ENCODE peak calls at places on chromosome 1, in four cellular contexts. One of them, this sample, is unnamed. For H3K9me3, the result is how much of the 10 kb centered on the place peaks cover.

GRCh38 chr1:11053758-11054137 is 6.1 kb downstream of the SRM start:
- DNase-seq in suprapubic skin: no peak
- DNase-seq in right lobe of liver: no peak
- DNase-seq in heart left ventricle: no peak
- DNase-seq in this sample: no peak

GRCh38 chr1:11797525-11798216 is 8.1 kb downstream of the MTHFR start:
- DNase-seq in right lobe of liver: no peak
- DNase-seq in suprapubic skin: peak
- DNase-seq in heart left ventricle: no peak
- DNase-seq in this sample: no peak

GRCh38 chr1:96995351-96995750 is 273.8 kb downstream of the PTBP2 start:
- DNase-seq in right lobe of liver: no peak
- DNase-seq in heart left ventricle: no peak
- DNase-seq in suprapubic skin: no peak
- DNase-seq in this sample: no peak

GRCh38 chr1:54138994-54139393 is 13.8 kb downstream of the CDCP2 start:
- DNase-seq in suprapubic skin: no peak
- DNase-seq in heart left ventricle: no peak
- DNase-seq in right lobe of liver: no peak
- DNase-seq in this sample: no peak

GRCh38 chr1:244948416-244948815 is 84.1 kb upstream of the HNRNPU start:
- DNase-seq in right lobe of liver: no peak
- DNase-seq in suprapubic skin: no peak
- DNase-seq in heart left ventricle: no peak
- DNase-seq in this sample: no peak

GRCh38 chr1:7940745-7941436 is at the start of gene TNFRSF9:
- DNase-seq in heart left ventricle: no peak
- DNase-seq in right lobe of liver: no peak
- DNase-seq in suprapubic skin: no peak
- DNase-seq in this sample: no peak

GRCh38 chr1:153805042-153805745 is 30.0 kb downstream of the SLC27A3 start:
- DNase-seq in heart left ventricle: peak
- DNase-seq in right lobe of liver: peak
- DNase-seq in suprapubic skin: no peak
- DNase-seq in this sample: peak

GRCh38 chr1:119275145-119275929 is 93.2 kb upstream of the HAO2 start:
- DNase-seq in heart left ventricle: peak
- DNase-seq in suprapubic skin: no peak
- DNase-seq in right lobe of liver: peak
- DNase-seq in this sample: no peak

GRCh38 chr1:44696789-44697188 is 22.3 kb downstream of the ARMH1 start:
- DNase-seq in heart left ventricle: no peak
- DNase-seq in suprapubic skin: no peak
- DNase-seq in right lobe of liver: no peak
- DNase-seq in this sample: no peak

GRCh38 chr1:37662031-37662755 is 27.5 kb upstream of the RSPO1 start:
- DNase-seq in right lobe of liver: no peak
- DNase-seq in heart left ventricle: no peak
- DNase-seq in suprapubic skin: no peak
- DNase-seq in this sample: no peak

GRCh38 chr1:42935313-42935624 is 23.4 kb downstream of the SLC2A1 start:
- DNase-seq in right lobe of liver: peak
- DNase-seq in heart left ventricle: no peak
- DNase-seq in suprapubic skin: peak
- DNase-seq in this sample: peak

GRCh38 chr1:112399456-112399855 is 3.4 kb downstream of the CTTNBP2NL start:
- DNase-seq in heart left ventricle: no peak
- DNase-seq in right lobe of liver: no peak
- DNase-seq in suprapubic skin: no peak
- DNase-seq in this sample: no peak

GRCh38 chr1:218810336-218810735 is 363.3 kb upstream of the LYPLAL1 start:
- DNase-seq in right lobe of liver: no peak
- DNase-seq in heart left ventricle: no peak
- DNase-seq in suprapubic skin: no peak
- DNase-seq in this sample: no peak

GRCh38 chr1:47438321-47439150 is 692 bp downstream of the FOXD2 start:
- DNase-seq in suprapubic skin: no peak
- DNase-seq in right lobe of liver: no peak
- DNase-seq in heart left ventricle: no peak
- DNase-seq in this sample: no peak

GRCh38 chr1:58848818-58849411 is 65.1 kb upstream of the JUN start:
- DNase-seq in suprapubic skin: peak
- DNase-seq in heart left ventricle: peak
- DNase-seq in right lobe of liver: no peak
- DNase-seq in this sample: peak

GRCh38 chr1:45050931-45051748 is 39.1 kb downstream of the UROD start:
- DNase-seq in right lobe of liver: no peak
- DNase-seq in suprapubic skin: no peak
- DNase-seq in heart left ventricle: no peak
- DNase-seq in this sample: no peak

GRCh38 chr1:24540906-24541710 is 14.8 kb upstream of the NCMAP start:
- DNase-seq in right lobe of liver: peak
- DNase-seq in heart left ventricle: no peak
- DNase-seq in suprapubic skin: no peak
- DNase-seq in this sample: no peak

GRCh38 chr1:51583532-51583931 is 33.4 kb upstream of the OSBPL9 start:
- DNase-seq in heart left ventricle: peak
- DNase-seq in right lobe of liver: no peak
- DNase-seq in suprapubic skin: peak
- DNase-seq in this sample: peak

GRCh38 chr1:228370941-228371740 is 35.5 kb downstream of the TRIM11 start:
- DNase-seq in heart left ventricle: peak
- DNase-seq in suprapubic skin: peak
- DNase-seq in right lobe of liver: no peak
- DNase-seq in this sample: peak

GRCh38 chr1:2935184-2935583 is 86.1 kb upstream of the ACTRT2 start:
- DNase-seq in right lobe of liver: no peak
- DNase-seq in heart left ventricle: no peak
- DNase-seq in suprapubic skin: no peak
- DNase-seq in this sample: no peak

GRCh38 chr1:50436489-50436888 is 13.2 kb upstream of the DMRTA2 start:
- DNase-seq in heart left ventricle: no peak
- DNase-seq in suprapubic skin: no peak
- DNase-seq in right lobe of liver: no peak
- DNase-seq in this sample: no peak

GRCh38 chr1:227729881-227730629 is 5.0 kb downstream of the JMJD4 start:
- DNase-seq in heart left ventricle: peak
- DNase-seq in suprapubic skin: no peak
- DNase-seq in right lobe of liver: peak
- DNase-seq in this sample: no peak

GRCh38 chr1:63318255-63319068 is 3.9 kb upstream of the FOXD3 start:
- DNase-seq in heart left ventricle: no peak
- DNase-seq in suprapubic skin: no peak
- DNase-seq in right lobe of liver: no peak
- DNase-seq in this sample: no peak

GRCh38 chr1:115429884-115430283 is 91.8 kb upstream of the NGF start:
- DNase-seq in heart left ventricle: no peak
- DNase-seq in right lobe of liver: no peak
- DNase-seq in suprapubic skin: no peak
- DNase-seq in this sample: no peak

GRCh38 chr1:242784074-242784473 is 259.6 kb upstream of the PLD5 start:
- DNase-seq in heart left ventricle: no peak
- DNase-seq in right lobe of liver: no peak
- DNase-seq in suprapubic skin: no peak
- DNase-seq in this sample: no peak

GRCh38 chr1:230140221-230141001 is 73.4 kb downstream of the GALNT2 start:
- DNase-seq in suprapubic skin: no peak
- DNase-seq in heart left ventricle: peak
- DNase-seq in right lobe of liver: peak
- DNase-seq in this sample: no peak

GRCh38 chr1:196142111-196142510 is 466.1 kb downstream of the KCNT2 start:
- DNase-seq in right lobe of liver: no peak
- DNase-seq in heart left ventricle: no peak
- DNase-seq in suprapubic skin: no peak
- DNase-seq in this sample: no peak

GRCh38 chr1:240739139-240739538 is 127.2 kb upstream of the GREM2 start:
- DNase-seq in suprapubic skin: no peak
- DNase-seq in right lobe of liver: no peak
- DNase-seq in heart left ventricle: no peak
- DNase-seq in this sample: no peak

GRCh38 chr1:15598436-15598835 is 13.6 kb upstream of the AGMAT start:
- DNase-seq in heart left ventricle: no peak
- DNase-seq in right lobe of liver: no peak
- DNase-seq in suprapubic skin: no peak
- DNase-seq in this sample: no peak

GRCh38 chr1:84540759-84541158 is 33.5 kb downstream of the CTBS start:
- DNase-seq in suprapubic skin: no peak
- DNase-seq in heart left ventricle: no peak
- DNase-seq in right lobe of liver: no peak
- DNase-seq in this sample: no peak

GRCh38 chr1:15106608-15107007 is 46.9 kb upstream of the TMEM51 start:
- DNase-seq in heart left ventricle: no peak
- DNase-seq in suprapubic skin: no peak
- DNase-seq in right lobe of liver: no peak
- DNase-seq in this sample: no peak

GRCh38 chr1:184101571-184101970 is 50.0 kb downstream of the TSEN15 start:
- DNase-seq in suprapubic skin: no peak
- DNase-seq in right lobe of liver: no peak
- DNase-seq in heart left ventricle: no peak
- DNase-seq in this sample: no peak

GRCh38 chr1:100868364-100868995 is 26.2 kb downstream of the EXTL2 start:
- DNase-seq in heart left ventricle: no peak
- DNase-seq in right lobe of liver: no peak
- DNase-seq in suprapubic skin: no peak
- DNase-seq in this sample: no peak

GRCh38 chr1:236394016-236394481 is at the start of gene EDARADD:
- DNase-seq in suprapubic skin: no peak
- DNase-seq in right lobe of liver: no peak
- DNase-seq in heart left ventricle: no peak
- DNase-seq in this sample: no peak

GRCh38 chr1:236397173-236397759 is 3.2 kb downstream of the EDARADD start:
- DNase-seq in heart left ventricle: no peak
- DNase-seq in right lobe of liver: no peak
- DNase-seq in suprapubic skin: no peak
- DNase-seq in this sample: no peak

GRCh38 chr1:236396665-236397043 is 2.6 kb downstream of the EDARADD start:
- DNase-seq in right lobe of liver: no peak
- DNase-seq in suprapubic skin: no peak
- DNase-seq in heart left ventricle: no peak
- DNase-seq in this sample: no peak

GRCh38 chr1:236395780-236396664 is 1.9 kb downstream of the EDARADD start:
- DNase-seq in suprapubic skin: no peak
- DNase-seq in heart left ventricle: no peak
- DNase-seq in right lobe of liver: no peak
- DNase-seq in this sample: no peak

GRCh38 chr1:236394905-236395779 is 1.1 kb downstream of the EDARADD start:
- DNase-seq in suprapubic skin: peak
- DNase-seq in right lobe of liver: peak
- DNase-seq in heart left ventricle: peak
- DNase-seq in this sample: no peak
- TF ChIP-seq POLR2A in suprapubic skin: no peak
- TF ChIP-seq POLR2A in right lobe of liver: no peak
- TF ChIP-seq POLR2A in heart left ventricle: no peak
- TF ChIP-seq POLR2A in this sample: no peak

DNA sequence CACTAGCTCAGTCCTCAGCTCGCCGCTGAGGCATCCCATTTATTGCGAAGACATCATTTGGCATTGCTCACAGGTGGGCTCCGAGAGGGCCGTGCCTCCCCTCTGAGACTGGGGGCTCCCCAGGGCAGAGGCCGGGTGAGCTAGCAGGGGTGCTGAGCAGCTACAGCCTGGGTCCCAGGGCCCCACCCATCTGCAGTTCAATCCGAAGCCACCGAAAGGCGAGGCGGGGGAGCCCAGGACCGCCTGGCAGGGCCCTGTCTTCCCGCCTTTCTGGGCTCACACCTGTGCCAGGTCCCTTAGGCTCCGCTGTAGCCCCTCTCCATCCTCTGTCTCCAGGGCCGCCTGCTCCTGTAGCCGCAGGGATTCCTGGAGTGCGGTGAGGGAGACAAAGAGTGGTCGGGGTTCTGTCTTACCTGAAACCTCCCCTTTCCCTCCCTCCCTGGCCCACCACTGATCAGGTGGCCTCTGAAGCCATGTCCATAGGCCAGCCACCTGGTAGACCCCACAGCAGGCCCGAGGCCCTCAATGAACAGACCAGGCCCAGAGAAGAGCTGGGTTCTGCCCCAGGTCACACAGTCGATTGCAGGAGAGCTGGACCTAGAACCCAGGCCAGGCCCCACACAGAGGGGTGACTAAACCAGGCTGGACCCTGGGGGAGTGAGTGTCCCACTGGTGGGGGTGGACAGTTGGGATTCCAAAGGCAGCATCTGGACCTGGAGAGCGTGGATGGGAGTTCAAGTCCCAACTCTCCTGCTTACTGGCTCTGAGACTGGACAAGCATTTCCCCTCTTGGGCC is 18.1 kb upstream of the NBPF1 start:
- DNase-seq in right lobe of liver: peak
- DNase-seq in suprapubic skin: peak
- DNase-seq in heart left ventricle: peak
- DNase-seq in this sample: peak
- H3K9me3 ChIP-seq in right lobe of liver: under half
- H3K9me3 ChIP-seq in suprapubic skin: under half
- H3K9me3 ChIP-seq in heart left ventricle: under half
- H3K9me3 ChIP-seq in this sample: under half

DNA sequence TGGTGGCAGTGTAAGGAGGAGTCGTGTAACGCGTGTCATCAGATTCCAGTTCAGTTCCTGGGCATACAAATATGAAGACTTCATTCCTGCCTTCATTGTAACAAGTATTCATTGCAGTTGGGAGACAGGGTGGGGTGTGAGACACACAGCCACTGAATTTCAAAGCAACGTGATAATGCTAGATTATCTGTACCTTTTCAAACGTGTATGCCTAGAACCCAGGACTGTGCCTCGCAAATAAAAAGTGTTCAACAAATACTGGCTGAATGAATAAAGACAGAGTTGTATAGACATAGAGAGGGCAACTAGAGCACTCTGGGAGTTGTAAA is 571 bp upstream of the YOD1 start:
- DNase-seq in right lobe of liver: no peak
- DNase-seq in heart left ventricle: no peak
- DNase-seq in suprapubic skin: no peak
- DNase-seq in this sample: no peak
- TF ChIP-seq POLR2A in right lobe of liver: no peak
- TF ChIP-seq POLR2A in heart left ventricle: no peak
- TF ChIP-seq POLR2A in suprapubic skin: no peak
- TF ChIP-seq POLR2A in this sample: no peak

GRCh38 chr1:68782890-68783289 is 286.0 kb upstream of the DEPDC1 start:
- DNase-seq in heart left ventricle: no peak
- DNase-seq in right lobe of liver: no peak
- DNase-seq in suprapubic skin: no peak
- DNase-seq in this sample: no peak
- H3K9me3 ChIP-seq in heart left ventricle: under half
- H3K9me3 ChIP-seq in right lobe of liver: under half
- H3K9me3 ChIP-seq in suprapubic skin: under half
- H3K9me3 ChIP-seq in this sample: under half